ENCODE peak calls at places on chromosomes 5 and 9, in eight cellular contexts. G is effector memory CD4-positive, alpha-beta T cell; I is aorta; O is IMR-90; B is lung; Y is K562; T is suprapubic skin; L is spleen. X is an unnamed sample. For H3K4me1 and H3K27me3, the result is how much of the 10 kb centered on the place peaks cover.

GRCh38 chr5:139374909-139375308 is 8.2 kb downstream of the SLC23A1 start:
- DNase-seq in B (no peak), L (peak), I (no peak), G (no peak), O (no peak), T (no peak), Y (no peak), X (no peak)

GRCh38 chr5:62457071-62457470 is 44.5 kb downstream of the IPO11 start:
- DNase-seq in B (no peak), I (no peak), T (no peak), L (no peak), Y (no peak), O (peak), G (no peak), X (no peak)

GRCh38 chr9:562330-562729 is 279.2 kb upstream of the DMRT1 start:
- DNase-seq in T (no peak), B (no peak), L (no peak), O (no peak), G (no peak), Y (no peak), I (no peak), X (no peak)

GRCh38 chr9:17578911-17579793 is at the start of gene SH3GL2:
- DNase-seq in L (no peak), B (peak), Y (no peak), I (no peak), O (peak), T (no peak), G (no peak), X (no peak)

GRCh38 chr9:136239963-136240330 is 5.7 kb downstream of the QSOX2 start:
- DNase-seq in L (peak), T (no peak), Y (no peak), I (no peak), B (no peak), O (no peak), G (no peak), X (no peak)

GRCh38 chr9:109035684-109036423 is 22.6 kb upstream of the CTNNAL1 start:
- DNase-seq in T (no peak), L (no peak), O (peak), G (no peak), I (peak), Y (no peak), B (peak), X (no peak)

GRCh38 chr9:88989961-88990570 is 1.2 kb upstream of the S1PR3 start:
- DNase-seq in T (no peak), O (no peak), G (no peak), B (no peak), Y (no peak), I (no peak), L (no peak), X (no peak)

GRCh38 chr9:89096807-89097206 is 81.8 kb downstream of the SHC3 start:
- DNase-seq in B (no peak), O (no peak), I (no peak), L (no peak), G (no peak), Y (no peak), T (no peak), X (no peak)

GRCh38 chr5:112419596-112420110 is 576 bp upstream of the EPB41L4A start:
- DNase-seq in I (peak), L (peak), Y (peak), G (no peak), O (no peak), B (peak), T (peak), X (peak)

GRCh38 chr5:127960126-127960744 is 123.3 kb upstream of the SLC12A2 start:
- DNase-seq in I (no peak), L (no peak), O (peak), Y (no peak), G (no peak), T (no peak), B (no peak), X (no peak)

GRCh38 chr5:9194509-9194908 is 351.4 kb downstream of the SEMA5A start:
- DNase-seq in G (no peak), L (no peak), Y (no peak), T (no peak), I (no peak), B (no peak), O (peak), X (no peak)

GRCh38 chr5:58322453-58322852 is 137.4 kb downstream of the PLK2 start:
- DNase-seq in I (no peak), T (no peak), G (no peak), B (no peak), Y (no peak), L (no peak), O (peak), X (no peak)

GRCh38 chr9:116313638-116314037 is 160.0 kb downstream of the PAPPA start:
- DNase-seq in G (no peak), B (no peak), I (no peak), L (no peak), O (no peak), T (no peak), Y (no peak), X (no peak)

GRCh38 chr9:110880123-110880522 is 158.1 kb downstream of the LPAR1 start:
- DNase-seq in I (no peak), G (no peak), T (no peak), B (no peak), L (no peak), Y (no peak), O (peak), X (peak)

GRCh38 chr5:59188415-59189225 is 605.7 kb downstream of the RAB3C start:
- DNase-seq in I (peak), O (peak), G (peak), L (peak), T (peak), B (peak), Y (peak), X (peak)

GRCh38 chr9:482736-483135 is 268.1 kb downstream of the DOCK8 start:
- DNase-seq in T (no peak), O (no peak), I (no peak), Y (no peak), L (no peak), B (no peak), G (no peak), X (no peak)

GRCh38 chr5:171615201-171616001 is 170.2 kb upstream of the SMIM23 start:
- DNase-seq in O (no peak), I (no peak), Y (peak), B (peak), T (peak), G (no peak), L (no peak), X (peak)

GRCh38 chr5:6510132-6510531 is 61.5 kb downstream of the UBE2QL1 start:
- DNase-seq in B (no peak), G (no peak), Y (no peak), T (no peak), L (no peak), O (no peak), I (no peak), X (no peak)

GRCh38 chr5:123579410-123579809 is 67.4 kb downstream of the CSNK1G3 start:
- DNase-seq in L (no peak), Y (no peak), O (no peak), B (no peak), T (no peak), G (no peak), I (no peak), X (no peak)

GRCh38 chr9:36728651-36729520 is 156.2 kb downstream of the MELK start:
- DNase-seq in T (no peak), Y (peak), G (peak), L (peak), I (peak), B (peak), O (peak), X (peak)

GRCh38 chr5:119287547-119288073 is 68.2 kb upstream of the TNFAIP8 start:
- DNase-seq in Y (no peak), B (no peak), T (no peak), G (peak), L (no peak), I (no peak), O (peak), X (peak)

GRCh38 chr5:5572983-5573797 is 150.7 kb downstream of the ICE1 start:
- DNase-seq in O (no peak), T (no peak), G (no peak), I (no peak), Y (no peak), B (no peak), L (no peak), X (no peak)

GRCh38 chr5:125668904-125669303 is 754.3 kb upstream of the GRAMD2B start:
- DNase-seq in G (no peak), I (no peak), O (no peak), L (no peak), T (no peak), Y (no peak), B (no peak), X (peak)

GRCh38 chr5:167296680-167297079 is 994.8 kb upstream of the WWC1 start:
- DNase-seq in Y (no peak), T (no peak), I (no peak), B (no peak), G (no peak), O (no peak), L (no peak), X (peak)

GRCh38 chr9:111598730-111599091 is 736 bp downstream of the PTGR1 start:
- DNase-seq in G (no peak), L (no peak), Y (no peak), O (peak), T (no peak), B (peak), I (peak), X (peak)

GRCh38 chr5:10725636-10726035 is 35.4 kb downstream of the DAP start:
- DNase-seq in G (no peak), O (no peak), I (no peak), Y (no peak), B (no peak), L (no peak), T (no peak), X (no peak)

GRCh38 chr9:2955616-2956015 is 111.7 kb upstream of the PUM3 start:
- DNase-seq in Y (no peak), L (no peak), I (no peak), O (no peak), G (no peak), T (no peak), B (no peak), X (no peak)

GRCh38 chr5:35919191-35919590 is 19.2 kb downstream of the CAPSL start:
- DNase-seq in T (no peak), L (no peak), G (no peak), B (no peak), I (no peak), Y (no peak), O (peak), X (no peak)

GRCh38 chr5:37838152-37838932 is 1.5 kb downstream of the GDNF start:
- DNase-seq in I (no peak), O (peak), B (no peak), L (no peak), G (no peak), Y (no peak), T (no peak), X (no peak)

GRCh38 chr5:34501840-34502239 is 154.3 kb upstream of the RAI14 start:
- DNase-seq in T (no peak), B (no peak), L (no peak), Y (no peak), G (no peak), I (no peak), O (no peak), X (no peak)

GRCh38 chr5:144183254-144183889 is 12.7 kb downstream of the KCTD16 start:
- DNase-seq in L (no peak), G (no peak), B (no peak), I (no peak), T (no peak), Y (peak), O (peak), X (no peak)

GRCh38 chr9:2526071-2526862 is 95.3 kb upstream of the VLDLR start:
- DNase-seq in I (no peak), O (no peak), L (no peak), B (no peak), G (no peak), T (no peak), Y (no peak), X (no peak)

GRCh38 chr9:105132006-105132405 is 112.4 kb upstream of the SLC44A1 start:
- DNase-seq in I (no peak), L (no peak), G (no peak), B (no peak), O (no peak), Y (no peak), T (peak), X (no peak)

GRCh38 chr5:56480305-56481146 is 247.4 kb upstream of the ANKRD55 start:
- DNase-seq in B (no peak), O (peak), I (peak), G (peak), T (peak), L (peak), Y (no peak), X (peak)

GRCh38 chr9:3151672-3152576 is 308.0 kb upstream of the PUM3 start:
- DNase-seq in B (no peak), L (no peak), O (no peak), I (no peak), T (no peak), Y (no peak), G (no peak), X (no peak)

GRCh38 chr9:11159318-11159862 is 546.6 kb upstream of the PTPRD start:
- DNase-seq in L (no peak), B (no peak), Y (no peak), T (no peak), G (no peak), O (no peak), I (no peak), X (no peak)

GRCh38 chr5:50866415-50866814 is 200.0 kb downstream of the PARP8 start:
- DNase-seq in L (no peak), I (no peak), B (no peak), G (no peak), O (no peak), Y (no peak), T (no peak), X (no peak)

GRCh38 chr9:129478461-129478860 is 142.4 kb downstream of the C9orf50 start:
- DNase-seq in L (no peak), I (no peak), G (no peak), T (no peak), O (no peak), B (no peak), Y (no peak), X (no peak)
- H3K4me1 ChIP-seq in L (under half), I (under half), G (under half), T (half or more), O (under half), B (under half), Y (half or more), X (under half)

GRCh38 chr5:96649938-96650540 is 12.1 kb upstream of the CAST start:
- DNase-seq in B (no peak), Y (no peak), T (no peak), O (no peak), I (no peak), L (no peak), G (no peak), X (no peak)

GRCh38 chr5:96651047-96651446 is 11.1 kb upstream of the CAST start:
- DNase-seq in I (no peak), G (no peak), T (no peak), Y (no peak), L (no peak), B (no peak), O (no peak), X (no peak)

GRCh38 chr5:96648023-96648422 is 14.2 kb upstream of the CAST start:
- DNase-seq in G (no peak), T (no peak), I (no peak), Y (no peak), B (no peak), L (no peak), O (no peak), X (no peak)

GRCh38 chr5:96649251-96649937 is 12.8 kb upstream of the CAST start:
- DNase-seq in L (no peak), I (no peak), T (no peak), Y (no peak), B (no peak), O (no peak), G (no peak), X (no peak)

DNA sequence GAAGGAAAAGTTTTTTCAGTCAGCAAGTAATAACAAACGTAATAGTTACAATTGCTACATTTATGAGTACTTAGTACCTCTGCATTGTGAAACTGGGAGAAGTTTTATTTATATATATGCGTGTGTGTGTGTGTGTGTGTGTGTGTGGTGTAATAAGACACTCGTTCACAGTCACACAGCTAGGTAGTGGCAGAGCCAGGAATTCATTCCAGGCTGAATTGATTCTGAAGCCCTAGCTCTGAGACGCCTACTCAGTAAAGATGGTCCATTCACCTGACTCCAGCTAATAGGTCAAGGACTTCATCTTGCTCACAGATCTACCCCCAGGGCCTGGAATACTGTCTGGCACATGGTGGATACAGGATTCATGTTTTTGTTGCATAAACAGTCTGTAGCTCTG is 13.6 kb upstream of the CAST start:
- DNase-seq in Y (no peak), I (no peak), L (no peak), O (peak), G (no peak), T (no peak), B (no peak), X (no peak)
- H3K27ac ChIP-seq in Y (no peak), I (no peak), L (no peak), O (no peak), G (no peak), T (no peak), B (no peak), X (no peak)

GRCh38 chr5:43040287-43041098 is at the start of gene ANXA2R:
- DNase-seq in T (peak), L (peak), Y (peak), B (peak), G (peak), O (peak), I (peak), X (peak)

GRCh38 chr5:43038523-43038989 is 1.6 kb downstream of the ANXA2R start:
- DNase-seq in O (peak), L (peak), I (no peak), G (peak), B (no peak), Y (peak), T (no peak), X (no peak)

GRCh38 chr5:43039468-43040286 is 442 bp downstream of the ANXA2R start:
- DNase-seq in B (peak), I (peak), Y (peak), G (peak), O (peak), T (peak), L (peak), X (peak)

GRCh38 chr5:43037929-43038510 is 2.1 kb downstream of the ANXA2R start:
- DNase-seq in T (no peak), O (peak), L (no peak), Y (peak), G (peak), B (no peak), I (no peak), X (no peak)

DNA sequence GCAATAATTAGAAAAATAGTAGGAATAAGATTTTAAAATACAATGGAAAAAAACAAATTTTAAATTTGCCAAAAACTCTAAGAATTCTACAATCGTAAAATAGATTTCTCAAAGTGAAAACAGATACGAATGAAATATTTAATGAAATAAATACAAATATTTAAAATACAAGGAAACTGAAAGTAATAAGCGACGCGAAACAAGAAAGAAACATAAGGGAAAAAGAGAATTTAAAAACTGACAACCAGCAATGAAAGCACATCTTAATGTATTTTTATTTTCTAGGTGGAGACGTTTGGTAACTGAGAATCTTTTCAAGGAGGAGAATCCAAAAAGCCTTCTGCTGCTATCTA is 1.0 kb downstream of the ANXA2R start:
- DNase-seq in T (no peak), L (no peak), O (no peak), Y (no peak), G (no peak), B (no peak), I (no peak), X (no peak)
- H3K27me3 ChIP-seq in T (half or more), L (under half), O (under half), Y (under half), G (under half), B (under half), I (under half), X (under half)

GRCh38 chr5:109594217-109594616 is 95.5 kb upstream of the MAN2A1 start:
- DNase-seq in I (no peak), Y (no peak), B (no peak), T (no peak), G (no peak), L (no peak), O (no peak), X (no peak)
- H3K4me1 ChIP-seq in I (under half), Y (under half), B (under half), T (under half), G (under half), L (under half), O (under half), X (under half)

DNA sequence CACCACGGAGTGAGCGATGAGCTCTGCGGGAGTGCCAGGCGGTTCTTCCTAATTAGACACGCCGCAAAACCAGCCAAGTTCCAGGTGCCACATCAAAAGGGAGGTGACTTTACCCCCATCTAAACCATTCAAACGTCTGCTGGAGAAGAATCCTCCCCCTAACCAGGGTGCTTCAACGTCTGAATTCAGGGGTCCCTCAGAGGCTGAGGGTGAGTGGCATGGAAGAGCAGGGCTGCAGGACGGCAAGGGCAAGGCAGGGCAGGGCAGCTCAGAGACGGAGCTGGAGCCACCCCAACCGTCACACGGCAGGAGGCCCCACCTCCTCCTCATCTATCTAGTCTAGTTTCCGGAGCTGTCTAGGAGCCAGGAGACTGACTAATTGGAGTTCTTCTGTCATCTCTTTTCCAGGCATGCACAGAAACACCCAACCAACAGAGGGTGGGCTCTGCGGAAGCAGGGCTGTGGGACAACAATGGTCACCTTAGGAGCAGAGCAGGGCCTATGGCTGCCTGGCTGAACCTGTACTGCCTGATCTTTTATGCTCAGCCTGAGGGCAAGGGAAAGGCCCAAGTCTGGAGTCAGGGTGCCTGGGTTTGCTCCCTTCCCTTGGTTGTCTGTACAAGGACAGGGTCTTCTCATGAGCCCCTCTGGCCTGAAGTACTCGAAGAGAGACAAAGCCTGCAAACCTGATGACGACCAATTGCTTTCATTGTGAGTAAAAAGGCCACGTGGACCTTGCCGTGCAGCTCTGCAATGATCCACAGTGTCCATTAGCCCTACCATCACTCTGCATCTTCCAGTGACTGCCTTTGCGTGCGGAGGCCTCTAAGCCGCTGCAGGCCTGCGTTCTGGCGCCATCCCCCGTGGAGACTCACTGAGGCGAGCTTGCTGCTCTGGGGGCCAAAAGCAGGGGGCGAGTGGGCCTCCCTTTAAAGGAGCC is 81.0 kb upstream of the SLC25A51 start:
- DNase-seq in B (no peak), I (no peak), L (peak), T (no peak), O (peak), Y (peak), G (no peak), X (no peak)
- H3K27ac ChIP-seq in B (peak), I (no peak), L (no peak), T (no peak), O (peak), Y (peak), G (no peak), X (no peak)

GRCh38 chr9:126630458-126631237 is 16.9 kb downstream of the LMX1B start:
- DNase-seq in L (no peak), T (no peak), O (no peak), B (no peak), I (no peak), Y (no peak), G (no peak), X (no peak)
- H3K27me3 ChIP-seq in L (half or more), T (half or more), O (half or more), B (under half), I (under half), Y (under half), G (under half), X (under half)